ENCODE peak calls at places on chromosomes 7 and 10, in five cellular contexts. G, N, J, S and Y are unnamed samples. For H3K36me3, the result is how much of the 10 kb centered on the place peaks cover.

GRCh38 chr7:45028920-45029344 is 28.9 kb downstream of the CCM2 start:
- DNase-seq in S (no peak), G (no peak), J (no peak), N (no peak), Y (no peak)

GRCh38 chr7:620052-620451 is 100.4 kb upstream of the PDGFA start:
- DNase-seq in N (peak), J (peak), S (peak), G (no peak), Y (no peak)

GRCh38 chr10:60878224-60878623 is 65.8 kb downstream of the RHOBTB1 start:
- DNase-seq in S (no peak), J (no peak), G (no peak), N (no peak), Y (no peak)

GRCh38 chr10:100106865-100107264 is 25.2 kb upstream of the CPN1 start:
- DNase-seq in J (no peak), S (no peak), N (no peak), G (no peak), Y (no peak)

GRCh38 chr10:30784896-30785605 is 155.5 kb upstream of the LYZL2 start:
- DNase-seq in J (peak), G (peak), S (peak), N (peak), Y (peak)

GRCh38 chr7:105723582-105723981 is 142.3 kb upstream of the EFCAB10 start:
- DNase-seq in J (no peak), S (no peak), N (peak), G (peak), Y (no peak)

GRCh38 chr7:105306160-105306784 is 82.4 kb downstream of the SRPK2 start:
- DNase-seq in J (no peak), G (no peak), N (no peak), S (no peak), Y (no peak)

GRCh38 chr10:18666810-18667209 is 7.6 kb downstream of the ARL5B start:
- DNase-seq in J (no peak), G (no peak), S (peak), N (peak), Y (no peak)

GRCh38 chr7:89042963-89043362 is 247.4 kb upstream of the TEX47 start:
- DNase-seq in S (no peak), G (no peak), N (no peak), J (no peak), Y (no peak)

GRCh38 chr7:30135551-30136271 is 925 bp downstream of the MTURN start:
- DNase-seq in S (peak), N (peak), G (peak), J (peak), Y (peak)

GRCh38 chr10:12807096-12807755 is 194.3 kb downstream of the CCDC3 start:
- DNase-seq in S (no peak), N (no peak), G (no peak), J (no peak), Y (no peak)

GRCh38 chr10:32239770-32240169 is 107.2 kb downstream of the EPC1 start:
- DNase-seq in G (no peak), J (no peak), N (peak), S (peak), Y (no peak)

GRCh38 chr10:22712959-22713852 is 1.2 kb downstream of the PIP4K2A start:
- DNase-seq in G (peak), N (peak), S (peak), J (peak), Y (peak)

GRCh38 chr10:6072215-6072941 is 10.2 kb upstream of the IL2RA start:
- DNase-seq in G (no peak), N (no peak), J (no peak), S (no peak), Y (no peak)

GRCh38 chr10:86123304-86123703 is 243.3 kb downstream of the GRID1 start:
- DNase-seq in J (no peak), G (no peak), S (no peak), N (no peak), Y (no peak)

GRCh38 chr10:4196948-4197390 is 412.0 kb upstream of the KLF6 start:
- DNase-seq in S (no peak), G (no peak), J (no peak), N (no peak), Y (no peak)

GRCh38 chr7:5345171-5345570 is 62.4 kb downstream of the SLC29A4 start:
- DNase-seq in J (no peak), N (no peak), S (no peak), G (no peak), Y (no peak)

GRCh38 chr10:3516626-3517255 is 268.3 kb downstream of the KLF6 start:
- DNase-seq in N (no peak), J (no peak), G (no peak), S (peak), Y (no peak)

GRCh38 chr7:5596046-5596895 is 172.6 kb upstream of the TNRC18 start:
- DNase-seq in J (peak), N (peak), S (peak), G (peak), Y (no peak)

GRCh38 chr7:57404967-57405421 is 45.0 kb upstream of the ZNF716 start:
- DNase-seq in N (no peak), G (no peak), S (no peak), J (peak), Y (no peak)

GRCh38 chr10:93593749-93594148 is 7.3 kb downstream of the RBP4 start:
- DNase-seq in S (no peak), J (no peak), N (no peak), G (no peak), Y (no peak)

GRCh38 chr10:126135177-126135576 is 238.8 kb downstream of the FANK1 start:
- DNase-seq in J (no peak), N (peak), G (peak), S (peak), Y (no peak)

GRCh38 chr7:97818066-97818663 is 54.0 kb downstream of the ASNS start:
- DNase-seq in J (no peak), G (no peak), N (no peak), S (no peak), Y (no peak)
- TF ChIP-seq EZH2 in J (no peak), G (no peak), N (no peak), S (no peak), Y (no peak)

DNA sequence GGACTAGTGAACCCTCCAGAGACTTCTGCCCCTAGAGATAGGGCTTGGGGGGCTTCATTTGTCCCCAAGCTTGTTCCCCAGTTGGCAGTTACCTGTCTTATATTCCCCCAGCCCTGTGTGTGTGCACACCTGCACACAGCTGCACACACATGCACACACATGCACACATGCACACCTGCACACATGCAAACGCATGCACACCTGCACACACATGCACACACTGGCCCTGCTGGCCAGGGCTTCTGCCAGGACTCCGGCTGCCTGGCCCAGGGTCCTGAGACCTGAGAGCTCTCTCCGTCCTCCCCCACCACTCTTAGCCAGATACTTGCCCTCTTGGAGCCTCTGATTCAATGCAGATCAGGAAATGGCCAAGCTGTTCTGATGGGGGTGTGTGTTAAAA is 6.7 kb downstream of the ZMIZ1 start:
- DNase-seq in G (no peak), J (no peak), S (no peak), N (no peak), Y (no peak)
- H3K36me3 ChIP-seq in G (under half), J (under half), S (under half), N (under half), Y (under half)

GRCh38 chr7:19117081-19117869 is at the start of gene TWIST1:
- DNase-seq in G (peak), N (peak), J (peak), S (peak), Y (peak)

GRCh38 chr7:19118896-19119301 is 1.5 kb upstream of the TWIST1 start:
- DNase-seq in N (no peak), G (peak), J (no peak), S (peak), Y (no peak)

GRCh38 chr7:19117870-19118608 is 603 bp upstream of the TWIST1 start:
- DNase-seq in S (peak), G (peak), N (no peak), J (no peak), Y (no peak)

GRCh38 chr7:19119901-19120486 is 2.6 kb upstream of the TWIST1 start:
- DNase-seq in N (no peak), J (no peak), S (peak), G (peak), Y (no peak)

DNA sequence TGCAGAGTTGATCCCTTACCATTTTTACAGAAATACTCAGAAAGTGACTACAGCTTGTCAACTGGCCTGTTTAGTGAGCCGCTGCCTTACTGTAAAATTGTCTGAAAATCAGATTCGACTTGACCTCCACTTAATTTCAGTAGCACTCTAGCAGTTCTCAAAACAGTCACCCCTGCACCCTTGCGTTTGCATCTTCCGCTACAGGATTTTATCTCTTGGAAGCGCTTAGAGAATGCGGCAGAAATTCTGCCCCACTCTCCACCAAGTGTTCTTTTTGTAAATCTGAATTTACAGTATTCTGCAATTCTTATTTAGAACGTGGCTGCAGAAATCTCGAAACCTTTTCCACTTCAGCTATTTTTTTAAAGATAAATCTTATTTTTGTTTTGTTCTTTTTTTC is 1.9 kb upstream of the TWIST1 start:
- DNase-seq in J (no peak), G (no peak), S (peak), N (no peak), Y (no peak)
- TF ChIP-seq EZH2 in J (no peak), G (no peak), S (no peak), N (no peak), Y (no peak)

DNA sequence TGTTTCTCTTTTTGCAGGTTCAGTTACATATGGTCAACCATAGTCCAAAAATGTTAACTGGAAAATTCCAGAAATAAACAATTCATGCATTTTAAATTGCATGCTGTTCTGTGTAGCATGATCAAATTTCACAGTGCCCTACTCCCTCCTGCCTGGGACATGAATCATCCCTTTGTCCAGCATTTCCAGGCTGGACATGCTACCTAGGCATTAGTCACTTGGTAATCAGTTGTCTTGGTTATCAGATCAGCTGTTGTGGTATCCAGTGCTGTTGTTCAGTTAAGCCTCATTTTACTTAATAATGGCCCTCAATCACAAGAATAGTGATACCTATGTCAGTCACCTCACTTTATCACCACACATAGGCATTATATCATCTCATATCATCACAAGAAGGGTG is 7.3 kb upstream of the PNLIP start:
- DNase-seq in S (peak), N (no peak), G (no peak), J (no peak), Y (no peak)
- H3K36me3 ChIP-seq in S (under half), N (under half), G (under half), J (under half), Y (under half)

GRCh38 chr7:27094304-27095049 is 1.3 kb downstream of the HOXA1 start:
- DNase-seq in N (no peak), J (no peak), S (no peak), G (peak), Y (no peak)

GRCh38 chr7:27097686-27098492 is 2.1 kb upstream of the HOXA1 start:
- DNase-seq in G (peak), J (no peak), N (peak), S (peak), Y (no peak)

GRCh38 chr7:27095050-27095896 is 527 bp downstream of the HOXA1 start:
- DNase-seq in G (peak), S (no peak), J (no peak), N (no peak), Y (no peak)

GRCh38 chr7:27096756-27097514 is 1.1 kb upstream of the HOXA1 start:
- DNase-seq in J (no peak), G (peak), S (peak), N (peak), Y (no peak)

GRCh38 chr7:27095897-27096755 is at the start of gene HOXA1:
- DNase-seq in N (peak), J (peak), S (peak), G (peak), Y (peak)
- TF ChIP-seq EZH2 in N (no peak), J (no peak), S (no peak), G (peak), Y (no peak)

GRCh38 chr7:107999814-108000560 is 3.0 kb downstream of the LAMB1 start:
- DNase-seq in N (no peak), G (no peak), J (no peak), S (peak), Y (no peak)
- H3K36me3 ChIP-seq in N (under half), G (under half), J (under half), S (under half), Y (under half)